ENCODE peak calls at places on chromosome 14, in four cellular contexts. G, O, Q and Z are unnamed samples. For H3K27me3, the result is how much of the 10 kb centered on the place peaks cover.

GRCh38 chr14:85444685-85445084 is 85.3 kb upstream of the FLRT2 start:
- DNase-seq in O (no peak), Q (no peak), G (no peak), Z (no peak)

GRCh38 chr14:21001218-21001617 is 2.1 kb downstream of the SLC39A2 start:
- DNase-seq in O (no peak), Q (no peak), G (no peak), Z (no peak)

GRCh38 chr14:45906257-45906656 is 653.3 kb upstream of the MIS18BP1 start:
- DNase-seq in G (no peak), Q (no peak), O (no peak), Z (no peak)

GRCh38 chr14:57136669-57137068 is 132.0 kb downstream of the EXOC5 start:
- DNase-seq in Q (no peak), G (no peak), O (peak), Z (no peak)

GRCh38 chr14:29926701-29927595 is 699 bp downstream of the PRKD1 start:
- DNase-seq in Q (peak), G (no peak), O (peak), Z (no peak)

GRCh38 chr14:34211732-34212131 is 250.3 kb downstream of the SPTSSA start:
- DNase-seq in G (no peak), O (no peak), Q (no peak), Z (no peak)

GRCh38 chr14:24080888-24081738 is 9.8 kb downstream of the CPNE6 start:
- DNase-seq in O (peak), G (peak), Q (peak), Z (no peak)

GRCh38 chr14:93994919-93995682 is 2.0 kb upstream of the CCDC197 start:
- DNase-seq in O (peak), G (no peak), Q (peak), Z (no peak)

GRCh38 chr14:51701956-51702355 is 50.2 kb downstream of the FRMD6 start:
- DNase-seq in O (no peak), Q (peak), G (no peak), Z (no peak)

GRCh38 chr14:23548351-23549318 is 2.9 kb downstream of the ZFHX2 start:
- DNase-seq in O (no peak), G (no peak), Q (no peak), Z (no peak)

GRCh38 chr14:69268763-69269162 is 8.8 kb downstream of the GALNT16 start:
- DNase-seq in Q (no peak), O (no peak), G (no peak), Z (no peak)

GRCh38 chr14:102088012-102088792 is 1.4 kb upstream of the HSP90AA1 start:
- DNase-seq in G (peak), O (peak), Q (no peak), Z (no peak)

GRCh38 chr14:103121846-103122577 is 1.2 kb upstream of the TNFAIP2 start:
- DNase-seq in O (peak), Q (peak), G (no peak), Z (no peak)

GRCh38 chr14:67522270-67522669 is 10.8 kb upstream of the PLEKHH1 start:
- DNase-seq in Q (no peak), O (no peak), G (no peak), Z (no peak)

GRCh38 chr14:67525389-67525788 is 7.7 kb upstream of the PLEKHH1 start:
- DNase-seq in G (no peak), Q (no peak), O (no peak), Z (no peak)

GRCh38 chr14:67526181-67526580 is 6.9 kb upstream of the PLEKHH1 start:
- DNase-seq in Q (no peak), O (no peak), G (no peak), Z (no peak)

GRCh38 chr14:67526676-67527459 is 6.2 kb upstream of the PLEKHH1 start:
- DNase-seq in O (peak), Q (peak), G (no peak), Z (no peak)

GRCh38 chr14:67524152-67524963 is 8.7 kb upstream of the PLEKHH1 start:
- DNase-seq in Q (no peak), G (no peak), O (no peak), Z (no peak)
- H3K27me3 ChIP-seq in Q (under half), G (under half), O (under half), Z (under half)

GRCh38 chr14:99342204-99342603 is 70.2 kb upstream of the BCL11B start:
- DNase-seq in O (no peak), Q (no peak), G (no peak), Z (no peak)
- H3K27me3 ChIP-seq in O (under half), Q (under half), G (under half), Z (under half)

DNA sequence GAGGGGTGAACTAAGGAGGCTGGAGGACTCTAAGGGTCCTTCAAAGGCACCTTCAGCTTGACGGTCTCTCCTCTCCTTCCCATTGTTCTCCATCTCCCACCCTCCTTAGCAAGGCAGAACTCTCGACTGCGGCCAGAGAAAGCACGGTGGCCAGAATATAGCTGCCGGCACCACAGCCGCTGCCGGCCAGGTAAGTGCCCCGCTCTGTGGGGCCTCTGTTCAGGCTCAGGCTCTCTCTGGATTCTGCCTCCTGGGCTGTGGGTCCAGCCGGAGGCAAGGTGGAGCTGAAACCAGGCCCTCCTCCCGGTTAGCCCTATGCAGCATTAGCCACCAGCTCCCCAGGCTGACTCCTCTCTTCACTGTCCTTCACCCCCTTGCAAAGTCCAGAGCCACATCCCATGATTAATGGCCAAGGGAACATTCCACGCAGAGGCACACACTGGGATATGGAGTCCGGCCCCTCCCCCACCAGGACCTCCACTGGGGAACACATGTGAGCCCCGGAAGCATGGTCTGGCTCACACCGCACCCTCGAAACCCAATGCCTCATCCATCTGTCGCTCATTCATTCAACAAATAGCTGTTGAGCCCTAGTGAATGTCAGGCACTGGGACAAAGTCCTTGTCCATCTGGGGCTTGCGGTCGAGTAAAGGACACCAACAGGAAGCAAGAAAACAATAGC is 25.2 kb downstream of the LTBP2 start:
- DNase-seq in G (no peak), Q (no peak), O (peak), Z (no peak)
- H3K27me3 ChIP-seq in G (under half), Q (under half), O (under half), Z (under half)

GRCh38 chr14:91330111-91330696 is 85.7 kb upstream of the GPR68 start:
- DNase-seq in G (no peak), Q (no peak), O (no peak), Z (no peak)
- H3K27me3 ChIP-seq in G (under half), Q (under half), O (under half), Z (under half)

GRCh38 chr14:66596241-66596985 is 88.5 kb downstream of the GPHN start:
- DNase-seq in G (no peak), O (peak), Q (no peak), Z (no peak)

GRCh38 chr14:66601932-66602578 is 94.1 kb downstream of the GPHN start:
- DNase-seq in O (no peak), G (no peak), Q (no peak), Z (no peak)

GRCh38 chr14:66603945-66604344 is 96.0 kb downstream of the GPHN start:
- DNase-seq in O (no peak), G (no peak), Q (no peak), Z (no peak)

GRCh38 chr14:66595394-66595793 is 87.4 kb downstream of the GPHN start:
- DNase-seq in Q (no peak), G (no peak), O (no peak), Z (no peak)

DNA sequence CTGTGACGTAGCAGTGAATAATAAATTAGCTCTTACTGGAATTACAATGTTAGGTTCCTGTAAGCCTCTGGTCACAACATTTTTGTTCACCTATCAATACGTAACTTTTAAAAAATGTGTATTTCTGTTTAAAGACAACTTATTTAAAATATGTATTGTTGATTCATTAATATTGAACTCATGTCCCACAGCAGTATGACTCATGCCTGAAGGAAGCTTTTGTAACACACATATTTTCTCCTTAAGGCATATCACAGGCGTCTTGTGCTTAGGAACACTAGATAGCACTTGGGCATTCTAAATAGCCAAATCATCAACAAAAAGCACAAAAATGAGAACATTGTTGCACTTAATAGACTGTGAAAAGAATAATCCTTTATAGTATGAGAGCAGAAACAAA is 92.5 kb downstream of the GPHN start:
- DNase-seq in Q (no peak), O (no peak), G (no peak), Z (peak)
- H3K27me3 ChIP-seq in Q (under half), O (under half), G (under half), Z (under half)